ENCODE peak calls at places on chromosomes 11 and 22, in seven cellular contexts. C is stimulated activated CD4-positive, alpha-beta T cell treated with anti-CD3 and anti-CD28 coated beads, Interleukin-12 subunit alpha, Interleukin-12 subunit beta, amount 100 ng/mL, for 24 hours; R is tibial nerve; Q is dorsolateral prefrontal cortex; X is activated CD4-positive, alpha-beta T cell treated with anti-CD3 and anti-CD28 coated beads, Interleukin-2, amount 10 ng/mL, durations not matched to agents 7 days and 5 days; W is mucosa of gallbladder; V is neuronal stem cell. S is an unnamed sample.
A peak's percentile ranks its signal among the peaks of the same experiment; 100 is the strongest.

GRCh38 chr22:41846268-41847002 is 13.5 kb downstream of the SREBF2 start:
- DNase-seq in C (no peak), R (no peak), Q (no peak), X (no peak), W (no peak), V (no peak), S (no peak)

GRCh38 chr11:2817431-2817830 is 68.1 kb downstream of the CDKN1C start:
- DNase-seq in C (no peak), R (no peak), Q (no peak), X (no peak), W (no peak), V (no peak), S (no peak)

GRCh38 chr11:115525600-115526006 is 21.4 kb upstream of the CADM1 start:
- DNase-seq in C (no peak), R (no peak), Q (no peak), X (no peak), W (no peak), V (no peak), S (no peak)

GRCh38 chr22:45987462-45987861 is 10.5 kb upstream of the WNT7B start:
- DNase-seq in C (no peak), R (no peak), Q (no peak), X (no peak), W (no peak), V (no peak), S (no peak)

GRCh38 chr11:75492181-75492820 is 33.4 kb downstream of the GDPD5 start:
- DNase-seq in C (peak; percentile 12), R (no peak), Q (no peak), X (peak; percentile 54), W (no peak), V (no peak), S (no peak)

GRCh38 chr11:113363996-113364641 is 23.5 kb upstream of the ANKK1 start:
- DNase-seq in C (no peak), R (no peak), Q (no peak), X (no peak), W (no peak), V (no peak), S (no peak)

GRCh38 chr11:115739878-115740277 is 235.7 kb upstream of the CADM1 start:
- DNase-seq in C (no peak), R (no peak), Q (no peak), X (no peak), W (no peak), V (no peak), S (no peak)

GRCh38 chr11:41316726-41317125 is 142.7 kb downstream of the LRRC4C start:
- DNase-seq in C (no peak), R (no peak), Q (no peak), X (no peak), W (no peak), V (no peak), S (no peak)

GRCh38 chr11:124409906-124410305 is 11.1 kb upstream of the OR8B3 start:
- DNase-seq in C (no peak), R (no peak), Q (no peak), X (no peak), W (no peak), V (no peak), S (no peak)

GRCh38 chr11:2998073-2998850 is 6.1 kb upstream of the NAP1L4 start:
- DNase-seq in C (no peak), R (no peak), Q (no peak), X (no peak), W (no peak), V (no peak), S (no peak)

GRCh38 chr22:49255154-49255553 is 572.5 kb downstream of the BRD1 start:
- DNase-seq in C (no peak), R (no peak), Q (no peak), X (no peak), W (no peak), V (no peak), S (no peak)

GRCh38 chr11:57214087-57214395 is 23.0 kb downstream of the APLNR start:
- DNase-seq in C (no peak), R (no peak), Q (no peak), X (no peak), W (no peak), V (peak; percentile 29), S (no peak)

GRCh38 chr11:27310182-27310581 is 52.8 kb downstream of the CCDC34 start:
- DNase-seq in C (no peak), R (no peak), Q (no peak), X (no peak), W (no peak), V (no peak), S (no peak)

GRCh38 chr11:57639321-57640067 is 10.2 kb downstream of the YPEL4 start:
- DNase-seq in C (no peak), R (no peak), Q (no peak), X (no peak), W (no peak), V (peak; percentile 98), S (peak; percentile 49)

GRCh38 chr22:43151251-43152000 is at the start of gene TSPO:
- DNase-seq in C (peak; percentile 33), R (peak; percentile 70), Q (peak; percentile 71), X (peak; percentile 55), W (peak; percentile 74), V (peak; percentile 14), S (peak; percentile 74)

GRCh38 chr11:38169286-38169685 is 1571.2 kb upstream of the RAG2 start:
- DNase-seq in C (no peak), R (no peak), Q (no peak), X (no peak), W (no peak), V (no peak), S (no peak)

GRCh38 chr22:37416806-37417205 is 10.5 kb downstream of the ELFN2 start:
- DNase-seq in C (no peak), R (no peak), Q (peak; percentile 58), X (peak; percentile 73), W (no peak), V (no peak), S (no peak)

GRCh38 chr11:117170210-117170609 is 8.3 kb upstream of the SIDT2 start:
- DNase-seq in C (no peak), R (no peak), Q (peak; percentile 22), X (no peak), W (no peak), V (no peak), S (no peak)

GRCh38 chr11:124740277-124740882 is 638 bp downstream of the NRGN start:
- DNase-seq in C (no peak), R (no peak), Q (no peak), X (peak; percentile 51), W (no peak), V (no peak), S (peak; percentile 53)

GRCh38 chr11:70717961-70718595 is 319.7 kb downstream of the CTTN start:
- DNase-seq in C (no peak), R (no peak), Q (no peak), X (no peak), W (no peak), V (no peak), S (no peak)

GRCh38 chr22:42990131-42990838 is 24.7 kb downstream of the PACSIN2 start:
- DNase-seq in C (no peak), R (no peak), Q (no peak), X (no peak), W (no peak), V (no peak), S (no peak)

GRCh38 chr11:95363710-95364109 is 132.7 kb upstream of the SESN3 start:
- DNase-seq in C (no peak), R (no peak), Q (no peak), X (no peak), W (no peak), V (peak; percentile 49), S (no peak)

GRCh38 chr11:36280531-36280930 is 8.7 kb downstream of the COMMD9 start:
- DNase-seq in C (no peak), R (no peak), Q (no peak), X (no peak), W (no peak), V (no peak), S (no peak)